ENCODE peak calls at places on chromosomes 11 and 22, in seven cellular contexts. A is A549, B is HCT116, E is GM12878, C is K562, Z is SK-N-SH, F is HepG2. G is an unnamed sample.

GRCh38 chr22:37626144-37626543 is 13.3 kb upstream of the SH3BP1 start:
- DNase-seq in A (no peak), B (no peak), E (no peak), C (no peak), Z (no peak), F (no peak), G (no peak)

GRCh38 chr11:41245704-41246398 is 213.6 kb downstream of the LRRC4C start:
- DNase-seq in A (no peak), B (no peak), E (no peak), C (no peak), Z (peak; percentile 2), F (no peak), G (no peak)

GRCh38 chr11:30960387-30960992 is 374.3 kb upstream of the MPPED2 start:
- DNase-seq in A (peak; percentile 14), B (peak; percentile 35), E (no peak), C (no peak), Z (peak; percentile 30), F (peak; percentile 44), G (peak; percentile 10)

GRCh38 chr11:134332189-134332631 is 422 bp downstream of the GLB1L2 start:
- DNase-seq in A (no peak), B (no peak), E (no peak), C (peak; percentile 57), Z (peak; percentile 72), F (no peak), G (no peak)

GRCh38 chr11:100978442-100978841 is 151.2 kb downstream of the PGR start:
- DNase-seq in A (no peak), B (no peak), E (no peak), C (no peak), Z (no peak), F (no peak), G (no peak)

GRCh38 chr11:125141686-125142535 is 22.6 kb upstream of the PKNOX2 start:
- DNase-seq in A (peak; percentile 19), B (no peak), E (no peak), C (peak; percentile 70), Z (peak; percentile 87), F (no peak), G (peak; percentile 12)

GRCh38 chr11:15903246-15903645 is 453.1 kb downstream of the SOX6 start:
- DNase-seq in A (peak; percentile 28), B (no peak), E (no peak), C (no peak), Z (peak; percentile 53), F (peak; percentile 34), G (no peak)

GRCh38 chr11:111795333-111795985 is 29.3 kb upstream of the PPP2R1B start:
- DNase-seq in A (no peak), B (no peak), E (no peak), C (no peak), Z (no peak), F (peak; percentile 60), G (no peak)

GRCh38 chr11:125435461-125436238 is 60.4 kb downstream of the FEZ1 start:
- DNase-seq in A (no peak), B (no peak), E (no peak), C (peak; percentile 52), Z (no peak), F (no peak), G (no peak)

GRCh38 chr22:28014141-28015055 is 95.3 kb upstream of the PITPNB start:
- DNase-seq in A (no peak), B (no peak), E (no peak), C (no peak), Z (no peak), F (no peak), G (no peak)

GRCh38 chr11:13487661-13488030 is 8.2 kb downstream of the PTH start:
- DNase-seq in A (peak; percentile 49), B (peak; percentile 8), E (no peak), C (peak; percentile 44), Z (no peak), F (peak; percentile 77), G (no peak)

GRCh38 chr22:42383287-42383686 is 48.9 kb downstream of the NFAM1 start:
- DNase-seq in A (no peak), B (no peak), E (no peak), C (no peak), Z (no peak), F (no peak), G (no peak)

GRCh38 chr22:42376721-42377177 is 55.5 kb downstream of the NFAM1 start:
- DNase-seq in A (no peak), B (no peak), E (no peak), C (peak; percentile 37), Z (peak; percentile 81), F (no peak), G (no peak)

GRCh38 chr22:42381152-42381551 is 51.1 kb downstream of the NFAM1 start:
- DNase-seq in A (no peak), B (no peak), E (no peak), C (no peak), Z (no peak), F (no peak), G (no peak)

GRCh38 chr22:42383851-42384417 is 48.3 kb downstream of the NFAM1 start:
- DNase-seq in A (no peak), B (no peak), E (no peak), C (no peak), Z (no peak), F (no peak), G (no peak)

DNA sequence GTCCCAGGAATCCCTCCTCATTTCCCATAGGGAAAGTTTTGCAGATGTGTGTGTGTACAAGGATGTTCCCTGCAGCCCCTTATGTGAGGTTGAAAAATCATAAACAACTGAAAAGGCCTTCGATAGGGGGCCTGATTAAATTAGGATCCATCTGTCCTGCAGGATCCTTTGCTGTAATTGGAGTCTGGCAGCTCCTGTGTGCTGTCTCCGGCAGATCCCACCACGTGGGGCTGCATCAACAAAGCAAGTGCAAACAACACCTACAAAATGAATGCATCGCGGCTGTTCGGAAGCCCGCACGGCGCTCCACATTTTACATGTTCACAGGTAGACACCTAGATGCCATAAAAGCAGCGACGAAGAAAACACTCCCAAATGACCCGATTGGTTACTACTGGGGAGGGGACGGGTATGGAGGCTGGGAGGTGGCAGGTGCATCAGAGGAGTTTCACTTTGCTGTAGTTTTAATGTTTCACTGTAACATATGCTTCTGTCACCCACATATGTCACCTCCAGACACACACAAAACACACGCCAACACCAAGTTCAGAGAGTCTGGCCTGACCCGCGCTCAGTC is 52.2 kb downstream of the NFAM1 start:
- DNase-seq in A (no peak), B (no peak), E (no peak), C (no peak), Z (no peak), F (no peak), G (no peak)
- H3K4me1 ChIP-seq in A (no peaks in the 10 kb centered on the region), B (peaks cover 7% of the 10 kb centered on the region), E (no peaks in the 10 kb centered on the region), C (no peaks in the 10 kb centered on the region), Z (no peaks in the 10 kb centered on the region), F (peaks cover 8% of the 10 kb centered on the region), G (no peaks in the 10 kb centered on the region)

GRCh38 chr11:20612416-20612815 is 13.0 kb downstream of the SLC6A5 start:
- DNase-seq in A (no peak), B (no peak), E (no peak), C (no peak), Z (no peak), F (no peak), G (no peak)
- TF ChIP-seq REST in A (no peak), B (no peak), E (no peak), C (no peak), Z (no peak), F (no peak), G (no peak)

GRCh38 chr22:49042877-49043859 is 784.5 kb downstream of the BRD1 start:
- DNase-seq in A (no peak), B (no peak), E (no peak), C (no peak), Z (no peak), F (no peak), G (no peak)
- H3K9me3 ChIP-seq in A (no peaks in the 10 kb centered on the region), B (no peaks in the 10 kb centered on the region), E (no peaks in the 10 kb centered on the region), C (no peaks in the 10 kb centered on the region), Z (no peaks in the 10 kb centered on the region), F (no peaks in the 10 kb centered on the region), G (no peaks in the 10 kb centered on the region)

GRCh38 chr11:64854534-64855502 is 10.4 kb upstream of the CDC42BPG start:
- DNase-seq in A (peak; percentile 97), B (peak; percentile 91), E (no peak), C (peak; percentile 86), Z (no peak), F (peak; percentile 80), G (peak; percentile 95)

GRCh38 chr11:64854157-64854533 is 9.7 kb upstream of the CDC42BPG start:
- DNase-seq in A (no peak), B (no peak), E (no peak), C (no peak), Z (no peak), F (no peak), G (no peak)

GRCh38 chr11:64857485-64857884 is 13.0 kb upstream of the CDC42BPG start:
- DNase-seq in A (no peak), B (no peak), E (no peak), C (no peak), Z (no peak), F (no peak), G (no peak)

GRCh38 chr11:64856382-64857227 is 12.2 kb upstream of the CDC42BPG start:
- DNase-seq in A (peak; percentile 81), B (peak; percentile 80), E (no peak), C (no peak), Z (no peak), F (peak; percentile 68), G (no peak)

GRCh38 chr11:64855596-64856304 is 11.3 kb upstream of the CDC42BPG start:
- DNase-seq in A (no peak), B (no peak), E (no peak), C (no peak), Z (no peak), F (no peak), G (no peak)
- H3K4me1 ChIP-seq in A (peaks cover 70% of the 10 kb centered on the region), B (peaks cover 66% of the 10 kb centered on the region), E (peaks cover 97% of the 10 kb centered on the region), C (peaks cover 35% of the 10 kb centered on the region), Z (peaks cover 28% of the 10 kb centered on the region), F (peaks cover 35% of the 10 kb centered on the region), G (peaks cover 78% of the 10 kb centered on the region)

GRCh38 chr11:27977031-27977430 is 130.9 kb downstream of the KIF18A start:
- DNase-seq in A (no peak), B (peak; percentile 45), E (no peak), C (no peak), Z (no peak), F (no peak), G (peak; percentile 13)

GRCh38 chr11:27973851-27974536 is 134.0 kb downstream of the KIF18A start:
- DNase-seq in A (no peak), B (no peak), E (no peak), C (no peak), Z (no peak), F (no peak), G (no peak)

GRCh38 chr11:27976262-27976661 is 131.7 kb downstream of the KIF18A start:
- DNase-seq in A (no peak), B (no peak), E (no peak), C (no peak), Z (no peak), F (no peak), G (no peak)

GRCh38 chr11:27972432-27973170 is 135.4 kb downstream of the KIF18A start:
- DNase-seq in A (no peak), B (no peak), E (no peak), C (no peak), Z (no peak), F (no peak), G (no peak)

DNA sequence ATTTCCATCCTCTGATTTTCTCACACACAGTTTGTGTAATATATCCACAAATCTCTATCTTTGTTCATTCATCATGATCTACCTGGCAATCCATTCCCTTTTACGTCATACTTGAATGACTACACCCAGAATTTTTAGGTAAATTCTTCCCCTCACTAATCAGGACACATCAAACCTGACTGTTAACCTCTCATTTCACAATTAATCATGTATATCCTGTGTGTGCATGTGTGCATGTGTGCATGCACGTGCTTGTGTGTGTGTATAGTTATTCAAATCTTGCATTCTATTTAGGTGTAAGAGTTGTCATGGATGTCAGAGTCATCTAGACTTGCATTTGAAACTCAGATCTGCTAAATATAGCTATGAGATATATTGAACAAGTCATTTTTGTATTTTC is 130.4 kb downstream of the KIF18A start:
- DNase-seq in A (no peak), B (no peak), E (no peak), C (no peak), Z (no peak), F (no peak), G (no peak)
- TF ChIP-seq REST in A (no peak), B (no peak), E (no peak), C (no peak), Z (no peak), F (no peak), G (no peak)